ENCODE peak calls at places on chromosomes 11 and 22, in eight cellular contexts. One of them, this sample, is unnamed.

GRCh38 chr11:27926981-27927481 is 180.9 kb downstream of the KIF18A start:
- DNase-seq in OCI-LY7: no peak
- DNase-seq in body of pancreas: no peak
- DNase-seq in mucosa of descending colon: no peak
- DNase-seq in AG04450: no peak
- DNase-seq in SW 1271: no peak
- DNase-seq in fibroblast of the aortic adventitia: peak
- DNase-seq in stimulated activated CD4-positive, alpha-beta T cell treated with anti-CD3 and anti-CD28 coated beads, Interleukin-4, amount 100 ng/mL, for 24 hours: no peak
- DNase-seq in this sample: no peak

GRCh38 chr11:11441516-11441915 is 88.5 kb upstream of the CSNK2A3 start:
- DNase-seq in body of pancreas: no peak
- DNase-seq in mucosa of descending colon: no peak
- DNase-seq in stimulated activated CD4-positive, alpha-beta T cell treated with anti-CD3 and anti-CD28 coated beads, Interleukin-4, amount 100 ng/mL, for 24 hours: no peak
- DNase-seq in AG04450: no peak
- DNase-seq in SW 1271: no peak
- DNase-seq in OCI-LY7: no peak
- DNase-seq in fibroblast of the aortic adventitia: no peak
- DNase-seq in this sample: no peak

GRCh38 chr22:46446799-46447198 is 90.6 kb downstream of the CELSR1 start:
- DNase-seq in fibroblast of the aortic adventitia: peak
- DNase-seq in mucosa of descending colon: no peak
- DNase-seq in stimulated activated CD4-positive, alpha-beta T cell treated with anti-CD3 and anti-CD28 coated beads, Interleukin-4, amount 100 ng/mL, for 24 hours: no peak
- DNase-seq in AG04450: no peak
- DNase-seq in body of pancreas: no peak
- DNase-seq in SW 1271: no peak
- DNase-seq in OCI-LY7: no peak
- DNase-seq in this sample: no peak

GRCh38 chr11:392102-392777 is 1.8 kb upstream of the PKP3 start:
- DNase-seq in mucosa of descending colon: peak
- DNase-seq in SW 1271: no peak
- DNase-seq in body of pancreas: no peak
- DNase-seq in stimulated activated CD4-positive, alpha-beta T cell treated with anti-CD3 and anti-CD28 coated beads, Interleukin-4, amount 100 ng/mL, for 24 hours: no peak
- DNase-seq in OCI-LY7: no peak
- DNase-seq in AG04450: no peak
- DNase-seq in fibroblast of the aortic adventitia: no peak
- DNase-seq in this sample: no peak

GRCh38 chr11:91860661-91861060 is 364.0 kb upstream of the FAT3 start:
- DNase-seq in fibroblast of the aortic adventitia: no peak
- DNase-seq in mucosa of descending colon: no peak
- DNase-seq in SW 1271: no peak
- DNase-seq in stimulated activated CD4-positive, alpha-beta T cell treated with anti-CD3 and anti-CD28 coated beads, Interleukin-4, amount 100 ng/mL, for 24 hours: no peak
- DNase-seq in body of pancreas: no peak
- DNase-seq in OCI-LY7: no peak
- DNase-seq in AG04450: no peak
- DNase-seq in this sample: no peak

GRCh38 chr11:119389611-119390254 is 8.2 kb upstream of the USP2 start:
- DNase-seq in fibroblast of the aortic adventitia: no peak
- DNase-seq in OCI-LY7: peak
- DNase-seq in mucosa of descending colon: no peak
- DNase-seq in stimulated activated CD4-positive, alpha-beta T cell treated with anti-CD3 and anti-CD28 coated beads, Interleukin-4, amount 100 ng/mL, for 24 hours: no peak
- DNase-seq in SW 1271: no peak
- DNase-seq in body of pancreas: peak
- DNase-seq in AG04450: no peak
- DNase-seq in this sample: no peak

GRCh38 chr11:108115495-108116140 is 5.7 kb upstream of the ACAT1 start:
- DNase-seq in body of pancreas: peak
- DNase-seq in fibroblast of the aortic adventitia: peak
- DNase-seq in OCI-LY7: peak
- DNase-seq in SW 1271: no peak
- DNase-seq in mucosa of descending colon: peak
- DNase-seq in AG04450: peak
- DNase-seq in stimulated activated CD4-positive, alpha-beta T cell treated with anti-CD3 and anti-CD28 coated beads, Interleukin-4, amount 100 ng/mL, for 24 hours: no peak
- DNase-seq in this sample: peak

GRCh38 chr22:44928064-44928463 is 81.7 kb downstream of the PHF21B start:
- DNase-seq in mucosa of descending colon: peak
- DNase-seq in AG04450: no peak
- DNase-seq in fibroblast of the aortic adventitia: no peak
- DNase-seq in stimulated activated CD4-positive, alpha-beta T cell treated with anti-CD3 and anti-CD28 coated beads, Interleukin-4, amount 100 ng/mL, for 24 hours: no peak
- DNase-seq in body of pancreas: no peak
- DNase-seq in SW 1271: no peak
- DNase-seq in OCI-LY7: no peak
- DNase-seq in this sample: no peak

GRCh38 chr22:44735518-44736428 is 16.6 kb upstream of the ARHGAP8 start:
- DNase-seq in SW 1271: no peak
- DNase-seq in fibroblast of the aortic adventitia: peak
- DNase-seq in OCI-LY7: peak
- DNase-seq in mucosa of descending colon: peak
- DNase-seq in body of pancreas: peak
- DNase-seq in AG04450: no peak
- DNase-seq in stimulated activated CD4-positive, alpha-beta T cell treated with anti-CD3 and anti-CD28 coated beads, Interleukin-4, amount 100 ng/mL, for 24 hours: peak
- DNase-seq in this sample: peak

GRCh38 chr11:120532511-120533196 is 21.1 kb downstream of the GRIK4 start:
- DNase-seq in mucosa of descending colon: no peak
- DNase-seq in SW 1271: no peak
- DNase-seq in fibroblast of the aortic adventitia: peak
- DNase-seq in OCI-LY7: no peak
- DNase-seq in body of pancreas: no peak
- DNase-seq in stimulated activated CD4-positive, alpha-beta T cell treated with anti-CD3 and anti-CD28 coated beads, Interleukin-4, amount 100 ng/mL, for 24 hours: no peak
- DNase-seq in AG04450: no peak
- DNase-seq in this sample: no peak

GRCh38 chr11:2685566-2686359 is 14.0 kb downstream of the KCNQ1OT1 start:
- DNase-seq in AG04450: no peak
- DNase-seq in stimulated activated CD4-positive, alpha-beta T cell treated with anti-CD3 and anti-CD28 coated beads, Interleukin-4, amount 100 ng/mL, for 24 hours: no peak
- DNase-seq in fibroblast of the aortic adventitia: no peak
- DNase-seq in body of pancreas: peak
- DNase-seq in mucosa of descending colon: no peak
- DNase-seq in SW 1271: no peak
- DNase-seq in OCI-LY7: no peak
- DNase-seq in this sample: no peak

GRCh38 chr22:41288245-41288946 is 2.4 kb upstream of the RANGAP1 start:
- DNase-seq in SW 1271: peak
- DNase-seq in mucosa of descending colon: no peak
- DNase-seq in AG04450: peak
- DNase-seq in fibroblast of the aortic adventitia: peak
- DNase-seq in body of pancreas: peak
- DNase-seq in OCI-LY7: no peak
- DNase-seq in stimulated activated CD4-positive, alpha-beta T cell treated with anti-CD3 and anti-CD28 coated beads, Interleukin-4, amount 100 ng/mL, for 24 hours: no peak
- DNase-seq in this sample: peak

GRCh38 chr11:113435190-113435968 is 39.8 kb downstream of the DRD2 start:
- DNase-seq in fibroblast of the aortic adventitia: no peak
- DNase-seq in OCI-LY7: no peak
- DNase-seq in body of pancreas: no peak
- DNase-seq in stimulated activated CD4-positive, alpha-beta T cell treated with anti-CD3 and anti-CD28 coated beads, Interleukin-4, amount 100 ng/mL, for 24 hours: no peak
- DNase-seq in SW 1271: no peak
- DNase-seq in mucosa of descending colon: no peak
- DNase-seq in AG04450: no peak
- DNase-seq in this sample: no peak

GRCh38 chr22:28736296-28737155 is 5.1 kb downstream of the CHEK2 start:
- DNase-seq in OCI-LY7: no peak
- DNase-seq in fibroblast of the aortic adventitia: no peak
- DNase-seq in AG04450: no peak
- DNase-seq in stimulated activated CD4-positive, alpha-beta T cell treated with anti-CD3 and anti-CD28 coated beads, Interleukin-4, amount 100 ng/mL, for 24 hours: no peak
- DNase-seq in mucosa of descending colon: no peak
- DNase-seq in SW 1271: no peak
- DNase-seq in body of pancreas: no peak
- DNase-seq in this sample: no peak

GRCh38 chr11:122215244-122215992 is 99.4 kb upstream of the BLID start:
- DNase-seq in body of pancreas: peak
- DNase-seq in SW 1271: no peak
- DNase-seq in fibroblast of the aortic adventitia: peak
- DNase-seq in OCI-LY7: peak
- DNase-seq in stimulated activated CD4-positive, alpha-beta T cell treated with anti-CD3 and anti-CD28 coated beads, Interleukin-4, amount 100 ng/mL, for 24 hours: peak
- DNase-seq in AG04450: peak
- DNase-seq in mucosa of descending colon: peak
- DNase-seq in this sample: peak

GRCh38 chr11:47716692-47717091 is 1.5 kb upstream of the AGBL2 start:
- DNase-seq in fibroblast of the aortic adventitia: no peak
- DNase-seq in mucosa of descending colon: no peak
- DNase-seq in OCI-LY7: peak
- DNase-seq in SW 1271: no peak
- DNase-seq in stimulated activated CD4-positive, alpha-beta T cell treated with anti-CD3 and anti-CD28 coated beads, Interleukin-4, amount 100 ng/mL, for 24 hours: no peak
- DNase-seq in AG04450: no peak
- DNase-seq in body of pancreas: no peak
- DNase-seq in this sample: no peak

GRCh38 chr11:26949846-26950245 is 44.1 kb upstream of the FIBIN start:
- DNase-seq in AG04450: no peak
- DNase-seq in SW 1271: no peak
- DNase-seq in fibroblast of the aortic adventitia: no peak
- DNase-seq in mucosa of descending colon: no peak
- DNase-seq in OCI-LY7: no peak
- DNase-seq in body of pancreas: no peak
- DNase-seq in stimulated activated CD4-positive, alpha-beta T cell treated with anti-CD3 and anti-CD28 coated beads, Interleukin-4, amount 100 ng/mL, for 24 hours: no peak
- DNase-seq in this sample: no peak

GRCh38 chr22:17477401-17477833 is 85.9 kb upstream of the SLC25A18 start:
- DNase-seq in fibroblast of the aortic adventitia: peak
- DNase-seq in stimulated activated CD4-positive, alpha-beta T cell treated with anti-CD3 and anti-CD28 coated beads, Interleukin-4, amount 100 ng/mL, for 24 hours: no peak
- DNase-seq in mucosa of descending colon: no peak
- DNase-seq in AG04450: no peak
- DNase-seq in SW 1271: no peak
- DNase-seq in OCI-LY7: no peak
- DNase-seq in body of pancreas: peak
- DNase-seq in this sample: no peak

GRCh38 chr11:115463606-115464005 is 40.6 kb downstream of the CADM1 start:
- DNase-seq in OCI-LY7: no peak
- DNase-seq in body of pancreas: no peak
- DNase-seq in fibroblast of the aortic adventitia: no peak
- DNase-seq in AG04450: no peak
- DNase-seq in SW 1271: no peak
- DNase-seq in stimulated activated CD4-positive, alpha-beta T cell treated with anti-CD3 and anti-CD28 coated beads, Interleukin-4, amount 100 ng/mL, for 24 hours: no peak
- DNase-seq in mucosa of descending colon: no peak
- DNase-seq in this sample: no peak

GRCh38 chr11:115501895-115502589 is 2.2 kb downstream of the CADM1 start:
- DNase-seq in body of pancreas: no peak
- DNase-seq in mucosa of descending colon: no peak
- DNase-seq in stimulated activated CD4-positive, alpha-beta T cell treated with anti-CD3 and anti-CD28 coated beads, Interleukin-4, amount 100 ng/mL, for 24 hours: peak
- DNase-seq in AG04450: no peak
- DNase-seq in SW 1271: no peak
- DNase-seq in fibroblast of the aortic adventitia: no peak
- DNase-seq in OCI-LY7: peak
- DNase-seq in this sample: no peak

GRCh38 chr11:103596323-103596722 is 440.1 kb upstream of the DDI1 start:
- DNase-seq in fibroblast of the aortic adventitia: no peak
- DNase-seq in mucosa of descending colon: no peak
- DNase-seq in body of pancreas: no peak
- DNase-seq in stimulated activated CD4-positive, alpha-beta T cell treated with anti-CD3 and anti-CD28 coated beads, Interleukin-4, amount 100 ng/mL, for 24 hours: no peak
- DNase-seq in AG04450: no peak
- DNase-seq in SW 1271: no peak
- DNase-seq in OCI-LY7: no peak
- DNase-seq in this sample: no peak

GRCh38 chr11:71917646-71918045 is 10.7 kb downstream of the XNDC1N start:
- DNase-seq in SW 1271: no peak
- DNase-seq in OCI-LY7: no peak
- DNase-seq in stimulated activated CD4-positive, alpha-beta T cell treated with anti-CD3 and anti-CD28 coated beads, Interleukin-4, amount 100 ng/mL, for 24 hours: no peak
- DNase-seq in fibroblast of the aortic adventitia: no peak
- DNase-seq in AG04450: no peak
- DNase-seq in body of pancreas: no peak
- DNase-seq in mucosa of descending colon: no peak
- DNase-seq in this sample: no peak

GRCh38 chr11:1091332-1092083 is 16.8 kb downstream of the MUC2 start:
- DNase-seq in mucosa of descending colon: peak
- DNase-seq in SW 1271: no peak
- DNase-seq in stimulated activated CD4-positive, alpha-beta T cell treated with anti-CD3 and anti-CD28 coated beads, Interleukin-4, amount 100 ng/mL, for 24 hours: no peak
- DNase-seq in AG04450: no peak
- DNase-seq in body of pancreas: no peak
- DNase-seq in fibroblast of the aortic adventitia: no peak
- DNase-seq in OCI-LY7: no peak
- DNase-seq in this sample: no peak

GRCh38 chr11:129324533-129325175 is 51.0 kb upstream of the BARX2 start:
- DNase-seq in stimulated activated CD4-positive, alpha-beta T cell treated with anti-CD3 and anti-CD28 coated beads, Interleukin-4, amount 100 ng/mL, for 24 hours: no peak
- DNase-seq in OCI-LY7: no peak
- DNase-seq in fibroblast of the aortic adventitia: no peak
- DNase-seq in SW 1271: no peak
- DNase-seq in body of pancreas: peak
- DNase-seq in mucosa of descending colon: peak
- DNase-seq in AG04450: no peak
- DNase-seq in this sample: peak

GRCh38 chr22:20773793-20774212 is at the start of gene SERPIND1:
- DNase-seq in body of pancreas: peak
- DNase-seq in SW 1271: no peak
- DNase-seq in OCI-LY7: no peak
- DNase-seq in stimulated activated CD4-positive, alpha-beta T cell treated with anti-CD3 and anti-CD28 coated beads, Interleukin-4, amount 100 ng/mL, for 24 hours: no peak
- DNase-seq in AG04450: no peak
- DNase-seq in mucosa of descending colon: no peak
- DNase-seq in fibroblast of the aortic adventitia: no peak
- DNase-seq in this sample: no peak

GRCh38 chr11:27453701-27454100 is 18.9 kb downstream of the LGR4 start:
- DNase-seq in AG04450: no peak
- DNase-seq in body of pancreas: no peak
- DNase-seq in mucosa of descending colon: no peak
- DNase-seq in SW 1271: no peak
- DNase-seq in stimulated activated CD4-positive, alpha-beta T cell treated with anti-CD3 and anti-CD28 coated beads, Interleukin-4, amount 100 ng/mL, for 24 hours: no peak
- DNase-seq in fibroblast of the aortic adventitia: no peak
- DNase-seq in OCI-LY7: no peak
- DNase-seq in this sample: no peak

GRCh38 chr11:2521081-2521480 is 76.3 kb downstream of the KCNQ1 start:
- DNase-seq in mucosa of descending colon: peak
- DNase-seq in SW 1271: no peak
- DNase-seq in body of pancreas: peak
- DNase-seq in AG04450: no peak
- DNase-seq in OCI-LY7: no peak
- DNase-seq in stimulated activated CD4-positive, alpha-beta T cell treated with anti-CD3 and anti-CD28 coated beads, Interleukin-4, amount 100 ng/mL, for 24 hours: peak
- DNase-seq in fibroblast of the aortic adventitia: no peak
- DNase-seq in this sample: peak

GRCh38 chr11:104164028-104164520 is at the start of gene PDGFD:
- DNase-seq in SW 1271: peak
- DNase-seq in AG04450: peak
- DNase-seq in fibroblast of the aortic adventitia: peak
- DNase-seq in OCI-LY7: peak
- DNase-seq in stimulated activated CD4-positive, alpha-beta T cell treated with anti-CD3 and anti-CD28 coated beads, Interleukin-4, amount 100 ng/mL, for 24 hours: no peak
- DNase-seq in mucosa of descending colon: peak
- DNase-seq in body of pancreas: peak
- DNase-seq in this sample: peak